ENCODE peak calls at places on chromosomes 16 and 17, in eight cellular contexts. K is heart left ventricle, S is endothelial cell, T is cardiac fibroblast, X is fibroblast of villous mesenchyme, M is fibroblast of lung, F is heart right ventricle, B is IMR-90. A is an unnamed sample.

GRCh38 chr17:47213540-47213939 is 4.4 kb downstream of the MYL4 start:
- DNase-seq in K (no peak), S (no peak), T (no peak), X (no peak), M (no peak), F (no peak), B (no peak), A (no peak)

GRCh38 chr16:46736695-46737094 is 11.4 kb downstream of the MYLK3 start:
- DNase-seq in K (no peak), S (no peak), T (peak), X (no peak), M (no peak), F (no peak), B (no peak), A (no peak)

GRCh38 chr16:46932802-46933201 is 40.7 kb downstream of the DNAJA2 start:
- DNase-seq in K (no peak), S (no peak), T (no peak), X (no peak), M (no peak), F (no peak), B (no peak), A (no peak)

GRCh38 chr17:27532269-27533067 is 76.2 kb downstream of the KSR1 start:
- DNase-seq in K (peak), S (no peak), T (peak), X (peak), M (peak), F (no peak), B (peak), A (no peak)

GRCh38 chr17:20852541-20853370 is 190.1 kb downstream of the USP22 start:
- DNase-seq in K (no peak), S (peak), T (peak), X (peak), M (peak), F (peak), B (no peak), A (peak)

GRCh38 chr17:55743103-55743679 is 7.7 kb upstream of the PCTP start:
- DNase-seq in K (no peak), S (no peak), T (no peak), X (no peak), M (no peak), F (no peak), B (no peak), A (no peak)

GRCh38 chr17:62075308-62075815 is 10.3 kb upstream of the MED13 start:
- DNase-seq in K (no peak), S (no peak), T (no peak), X (peak), M (peak), F (no peak), B (peak), A (no peak)

GRCh38 chr16:4316732-4317461 is 1.0 kb downstream of the GLIS2 start:
- DNase-seq in K (peak), S (no peak), T (peak), X (no peak), M (peak), F (no peak), B (no peak), A (no peak)

GRCh38 chr17:77124192-77124908 is 16.4 kb upstream of the SEC14L1 start:
- DNase-seq in K (peak), S (peak), T (peak), X (peak), M (no peak), F (peak), B (peak), A (no peak)

GRCh38 chr16:64437706-64438329 is 684.0 kb downstream of the CDH11 start:
- DNase-seq in K (peak), S (no peak), T (no peak), X (peak), M (no peak), F (peak), B (no peak), A (no peak)

GRCh38 chr16:85286066-85286712 is 173.9 kb upstream of the CIBAR2 start:
- DNase-seq in K (peak), S (no peak), T (peak), X (peak), M (peak), F (peak), B (peak), A (no peak)

GRCh38 chr17:31320791-31321190 is 631 bp downstream of the EVI2A start:
- DNase-seq in K (no peak), S (no peak), T (peak), X (peak), M (peak), F (no peak), B (peak), A (no peak)

GRCh38 chr17:50532452-50533024 is at the start of gene EPN3:
- DNase-seq in K (no peak), S (peak), T (no peak), X (no peak), M (no peak), F (no peak), B (no peak), A (no peak)

GRCh38 chr16:10992797-10993196 is 48.4 kb downstream of the CLEC16A start:
- DNase-seq in K (no peak), S (no peak), T (peak), X (peak), M (peak), F (no peak), B (peak), A (no peak)

GRCh38 chr16:35598696-35599332 is 2139.4 kb downstream of the TP53TG3F start:
- DNase-seq in K (no peak), S (no peak), T (no peak), X (no peak), M (no peak), F (no peak), B (no peak), A (no peak)

GRCh38 chr16:10256855-10257641 is 74.8 kb upstream of the GRIN2A start:
- DNase-seq in K (no peak), S (peak), T (peak), X (peak), M (peak), F (peak), B (no peak), A (peak)

GRCh38 chr16:4982056-4982867 is 24.1 kb downstream of the SEC14L5 start:
- DNase-seq in K (peak), S (no peak), T (no peak), X (no peak), M (no peak), F (peak), B (no peak), A (no peak)

GRCh38 chr17:65487161-65487560 is 74.3 kb downstream of the AXIN2 start:
- DNase-seq in K (no peak), S (no peak), T (no peak), X (no peak), M (no peak), F (no peak), B (no peak), A (no peak)

GRCh38 chr17:47839899-47840741 is 953 bp downstream of the SCRN2 start:
- DNase-seq in K (no peak), S (no peak), T (no peak), X (no peak), M (no peak), F (no peak), B (no peak), A (no peak)

GRCh38 chr16:84538441-84538840 is 34.0 kb upstream of the MEAK7 start:
- DNase-seq in K (no peak), S (no peak), T (no peak), X (no peak), M (no peak), F (no peak), B (no peak), A (no peak)

GRCh38 chr17:76781056-76781982 is 43.4 kb downstream of the MFSD11 start:
- DNase-seq in K (no peak), S (no peak), T (no peak), X (no peak), M (no peak), F (no peak), B (no peak), A (no peak)

GRCh38 chr17:59330314-59330942 is 1.0 kb upstream of the YPEL2 start:
- DNase-seq in K (peak), S (peak), T (no peak), X (peak), M (no peak), F (peak), B (no peak), A (no peak)

GRCh38 chr17:73281926-73282325 is 20.2 kb upstream of the CPSF4L start:
- DNase-seq in K (no peak), S (no peak), T (no peak), X (peak), M (no peak), F (no peak), B (no peak), A (no peak)

GRCh38 chr16:20862162-20862960 is 37.8 kb downstream of the DCUN1D3 start:
- DNase-seq in K (no peak), S (no peak), T (no peak), X (no peak), M (no peak), F (no peak), B (no peak), A (no peak)

GRCh38 chr16:50696575-50697420 is 3.4 kb downstream of the NOD2 start:
- DNase-seq in K (peak), S (no peak), T (peak), X (peak), M (peak), F (peak), B (peak), A (no peak)

GRCh38 chr17:54439816-54440215 is 460.8 kb upstream of the TOM1L1 start:
- DNase-seq in K (no peak), S (no peak), T (no peak), X (no peak), M (no peak), F (no peak), B (no peak), A (no peak)

GRCh38 chr16:89693931-89694783 is 7.3 kb downstream of the SPATA2L start:
- DNase-seq in K (no peak), S (no peak), T (no peak), X (no peak), M (no peak), F (no peak), B (no peak), A (no peak)

GRCh38 chr17:68197997-68198930 is 49.6 kb upstream of the AMZ2 start:
- DNase-seq in K (no peak), S (no peak), T (no peak), X (no peak), M (no peak), F (no peak), B (no peak), A (no peak)

GRCh38 chr17:39261286-39261685 is 35.5 kb upstream of the STAC2 start:
- DNase-seq in K (no peak), S (peak), T (no peak), X (no peak), M (no peak), F (no peak), B (no peak), A (no peak)
- TF ChIP-seq CTCF in K (peak), S (peak), T (peak), X (peak), M (no peak), F (peak), B (no peak), A (peak)

DNA sequence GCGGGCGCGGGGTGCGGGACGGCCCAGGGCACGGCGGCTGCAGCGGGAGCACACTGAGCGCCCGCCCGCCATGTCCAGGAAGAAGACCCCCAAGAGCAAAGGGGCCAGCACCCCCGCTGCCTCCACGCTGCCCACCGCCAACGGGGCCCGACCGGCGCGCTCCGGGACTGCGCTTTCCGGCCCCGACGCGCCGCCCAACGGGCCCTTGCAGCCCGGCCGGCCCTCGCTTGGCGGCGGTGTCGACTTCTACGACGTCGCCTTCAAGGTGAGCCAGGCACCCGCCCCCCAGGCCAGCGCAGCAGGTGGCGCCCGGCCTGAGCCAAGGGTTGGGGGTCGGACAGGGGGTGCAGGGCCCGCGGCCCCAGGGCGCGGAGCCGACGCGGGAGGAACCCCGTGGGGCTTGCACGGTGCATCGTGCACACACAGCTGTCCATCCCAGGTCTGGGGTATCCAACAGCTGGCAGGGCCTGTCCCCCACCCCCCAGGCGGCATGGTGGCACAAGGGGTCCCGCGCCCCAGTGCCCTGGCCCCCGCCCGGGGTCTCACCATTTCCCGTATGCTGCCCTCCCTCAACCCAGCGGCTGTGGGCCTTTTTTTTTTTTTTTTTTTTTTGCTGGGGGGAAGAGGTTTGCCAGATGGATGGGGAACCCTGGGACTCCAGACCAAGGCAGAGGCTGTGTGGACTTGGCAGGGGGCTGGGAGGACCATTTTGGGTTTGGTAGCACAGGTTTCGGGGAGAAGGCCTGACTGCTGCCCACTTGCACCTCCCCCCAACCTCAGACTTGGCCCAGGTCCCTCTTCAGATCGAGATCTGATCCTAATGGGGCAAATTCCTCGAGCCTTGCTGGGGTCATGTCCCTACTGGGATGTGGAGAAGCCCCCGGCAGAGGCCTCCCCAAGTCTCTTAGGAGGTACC is 547 bp downstream of the RAB26 start:
- DNase-seq in K (no peak), S (no peak), T (no peak), X (no peak), M (no peak), F (no peak), B (no peak), A (no peak)
- TF ChIP-seq CTCF in K (no peak), S (no peak), T (no peak), X (no peak), M (no peak), F (no peak), B (no peak), A (peak)

DNA sequence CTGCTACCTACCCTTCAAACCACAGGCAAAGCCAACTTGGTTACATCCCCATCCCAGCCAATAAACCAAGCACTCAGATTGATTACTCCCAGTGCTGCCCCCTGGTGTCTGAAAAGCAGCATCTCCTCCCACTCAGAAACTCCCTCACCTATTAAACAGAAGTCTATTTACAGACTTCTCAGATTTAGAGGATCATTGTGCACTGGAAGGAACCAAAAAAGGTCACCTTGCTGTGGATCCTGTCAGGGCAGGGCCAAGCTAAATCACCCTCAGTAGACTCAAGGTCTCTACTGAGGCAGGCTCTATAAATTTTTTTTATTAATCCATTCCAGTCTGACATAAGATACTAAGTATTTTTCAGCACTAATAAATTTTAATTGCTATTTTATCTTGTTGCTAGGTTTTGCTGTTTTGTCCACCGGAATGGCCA is 17.6 kb downstream of the HIGD1B start:
- DNase-seq in K (peak), S (peak), T (peak), X (peak), M (peak), F (peak), B (peak), A (peak)
- TF ChIP-seq CTCF in K (peak), S (peak), T (peak), X (peak), M (peak), F (peak), B (peak), A (peak)

GRCh38 chr16:81485824-81486554 is 41.4 kb downstream of the CMIP start:
- DNase-seq in K (peak), S (no peak), T (peak), X (no peak), M (no peak), F (no peak), B (no peak), A (no peak)

GRCh38 chr16:81483064-81483969 is 38.7 kb downstream of the CMIP start:
- DNase-seq in K (peak), S (peak), T (no peak), X (peak), M (peak), F (no peak), B (peak), A (no peak)

GRCh38 chr16:81485225-81485624 is 40.6 kb downstream of the CMIP start:
- DNase-seq in K (no peak), S (no peak), T (no peak), X (no peak), M (no peak), F (no peak), B (no peak), A (no peak)

GRCh38 chr16:81482329-81483063 is 37.9 kb downstream of the CMIP start:
- DNase-seq in K (peak), S (peak), T (no peak), X (no peak), M (no peak), F (no peak), B (no peak), A (no peak)

GRCh38 chr16:81483970-81484595 is 39.5 kb downstream of the CMIP start:
- DNase-seq in K (peak), S (no peak), T (no peak), X (no peak), M (no peak), F (no peak), B (no peak), A (no peak)
- TF ChIP-seq CTCF in K (no peak), S (no peak), T (no peak), X (no peak), M (no peak), F (no peak), B (no peak), A (no peak)

DNA sequence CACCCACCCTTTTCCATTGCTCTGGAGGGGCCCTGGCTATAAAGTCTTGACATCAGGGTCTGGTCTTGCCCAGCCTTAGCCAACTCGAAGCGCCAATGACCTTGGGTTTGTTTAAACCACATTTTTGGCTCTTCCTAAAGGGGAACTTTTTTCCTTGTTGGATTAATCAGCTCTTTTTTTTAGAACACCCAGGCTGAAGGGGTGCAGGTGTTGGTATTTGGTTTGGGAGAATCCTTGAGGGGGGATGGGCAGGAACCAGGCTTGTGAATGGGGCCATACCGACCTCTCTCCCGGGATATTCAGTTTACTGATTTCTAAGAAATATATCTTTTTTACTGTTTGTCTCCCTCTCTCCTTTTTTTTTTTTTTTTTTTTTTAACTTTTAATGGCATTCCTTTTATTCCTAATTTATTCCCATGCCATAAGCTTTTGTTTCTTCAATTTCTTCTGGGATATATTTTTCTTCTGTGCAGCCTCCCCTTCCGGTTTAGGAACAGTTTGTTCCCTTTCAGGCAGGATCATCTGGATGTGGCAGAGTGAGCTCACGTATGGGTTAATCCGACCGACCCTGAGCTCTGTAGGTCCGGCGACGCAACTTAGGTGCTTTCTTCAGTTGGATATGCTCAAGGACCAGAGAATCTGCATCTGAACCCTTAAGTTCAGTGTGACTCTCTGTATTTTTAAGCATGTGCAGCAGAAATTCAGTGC is 129.5 kb downstream of the ABCC6 start:
- DNase-seq in K (no peak), S (no peak), T (no peak), X (peak), M (no peak), F (no peak), B (no peak), A (no peak)
- TF ChIP-seq CTCF in K (no peak), S (no peak), T (no peak), X (no peak), M (no peak), F (no peak), B (no peak), A (no peak)

GRCh38 chr16:15652293-15653001 is 2.4 kb downstream of the NDE1 start:
- DNase-seq in K (no peak), S (no peak), T (no peak), X (peak), M (peak), F (no peak), B (no peak), A (no peak)

GRCh38 chr16:15650698-15651161 is 685 bp downstream of the NDE1 start:
- DNase-seq in K (peak), S (peak), T (peak), X (peak), M (peak), F (no peak), B (peak), A (peak)

GRCh38 chr16:15658149-15658548 is 8.1 kb downstream of the NDE1 start:
- DNase-seq in K (no peak), S (no peak), T (no peak), X (no peak), M (no peak), F (no peak), B (no peak), A (no peak)

GRCh38 chr16:15653227-15653626 is 3.2 kb downstream of the NDE1 start:
- DNase-seq in K (peak), S (no peak), T (peak), X (peak), M (peak), F (peak), B (peak), A (no peak)

DNA sequence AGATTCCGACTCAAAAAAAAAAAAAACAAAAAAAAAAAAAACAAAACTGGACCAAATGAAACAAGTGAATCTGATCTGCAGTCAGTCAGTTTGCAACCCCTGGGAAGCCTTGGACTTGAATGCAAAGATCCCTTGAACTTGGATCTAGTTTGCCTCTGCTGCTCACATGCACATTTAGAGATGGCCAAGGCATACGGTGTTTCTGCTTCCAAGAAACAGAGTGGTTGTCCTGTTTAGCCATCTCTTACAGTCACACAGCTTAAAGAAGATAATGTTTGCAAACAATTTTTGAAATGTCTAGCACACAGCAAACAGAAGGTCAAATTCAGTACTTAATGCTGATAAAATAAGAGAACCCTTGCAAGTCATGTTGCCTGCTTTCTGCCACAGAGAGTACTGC is 4.5 kb downstream of the NDE1 start:
- DNase-seq in K (no peak), S (no peak), T (no peak), X (no peak), M (no peak), F (no peak), B (no peak), A (no peak)
- TF ChIP-seq CTCF in K (no peak), S (no peak), T (no peak), X (no peak), M (no peak), F (no peak), B (no peak), A (no peak)

GRCh38 chr16:9089660-9090059 is 1.8 kb upstream of the HAPSTR1 start:
- DNase-seq in K (no peak), S (no peak), T (no peak), X (no peak), M (no peak), F (no peak), B (no peak), A (no peak)

GRCh38 chr16:9090960-9091866 is at the start of gene HAPSTR1:
- DNase-seq in K (peak), S (peak), T (peak), X (peak), M (peak), F (peak), B (peak), A (peak)

GRCh38 chr16:9088848-9089247 is 2.6 kb upstream of the HAPSTR1 start:
- DNase-seq in K (no peak), S (no peak), T (no peak), X (no peak), M (no peak), F (no peak), B (no peak), A (no peak)

GRCh38 chr16:9091867-9092281 is 430 bp downstream of the HAPSTR1 start:
- DNase-seq in K (peak), S (peak), T (peak), X (peak), M (no peak), F (peak), B (no peak), A (peak)

GRCh38 chr16:9090101-9090959 is 1.1 kb upstream of the HAPSTR1 start:
- DNase-seq in K (peak), S (peak), T (no peak), X (peak), M (no peak), F (peak), B (no peak), A (peak)
- TF ChIP-seq CTCF in K (no peak), S (no peak), T (no peak), X (no peak), M (no peak), F (no peak), B (no peak), A (no peak)